ENCODE peak calls at places on chromosomes 3 and 15, in six cellular contexts. C is hypothalamus, H is sciatic nerve, O is mucosa of descending colon, R is NAMALWA, X is Daoy. G is an unnamed sample.

GRCh38 chr15:52733078-52733477 is 53.9 kb upstream of the ATOSA start:
- DNase-seq in O (no peak), X (no peak), R (no peak), H (no peak), C (no peak), G (peak; percentile 52)

GRCh38 chr3:195001961-195002861 is 268.7 kb downstream of the XXYLT1 start:
- DNase-seq in C (no peak), R (peak; percentile 54), X (peak; percentile 81), H (peak; percentile 67), O (peak; percentile 69), G (peak; percentile 70)

GRCh38 chr3:188259611-188260010 is 105.7 kb downstream of the LPP start:
- DNase-seq in X (no peak), R (no peak), O (no peak), C (no peak), H (no peak), G (no peak)

GRCh38 chr3:14513566-14514322 is 26.4 kb downstream of the GRIP2 start:
- DNase-seq in X (no peak), R (no peak), C (no peak), H (peak; percentile 42), O (no peak), G (no peak)

GRCh38 chr3:59271971-59272370 is 222.1 kb upstream of the CFAP20DC start:
- DNase-seq in C (no peak), O (no peak), H (no peak), R (no peak), X (no peak), G (no peak)

GRCh38 chr3:142180761-142181362 is 31.5 kb upstream of the TFDP2 start:
- DNase-seq in C (peak; percentile 2), H (no peak), X (peak; percentile 14), O (peak; percentile 43), R (peak; percentile 64), G (peak; percentile 30)

GRCh38 chr3:175258763-175259162 is 399.6 kb downstream of the NAALADL2 start:
- DNase-seq in R (no peak), C (no peak), H (no peak), X (peak; percentile 88), O (no peak), G (no peak)

GRCh38 chr3:24591661-24592555 is 97.3 kb upstream of the THRB start:
- DNase-seq in O (peak; percentile 32), X (peak; percentile 52), C (no peak), H (no peak), R (no peak), G (no peak)

GRCh38 chr3:156416846-156417581 is 137.9 kb downstream of the SSR3 start:
- DNase-seq in H (no peak), C (no peak), X (no peak), O (no peak), R (no peak), G (no peak)

GRCh38 chr3:195247086-195247862 is 23.7 kb downstream of the XXYLT1 start:
- DNase-seq in C (no peak), X (no peak), O (no peak), R (no peak), H (no peak), G (no peak)

GRCh38 chr15:41022487-41023090 is 69.3 kb downstream of the CHAC1 start:
- DNase-seq in H (no peak), O (peak; percentile 55), C (no peak), X (peak; percentile 8), R (peak; percentile 75), G (peak; percentile 60)

GRCh38 chr3:69096299-69096698 is 11.6 kb downstream of the ARL6IP5 start:
- DNase-seq in O (no peak), C (no peak), R (no peak), H (no peak), X (no peak), G (no peak)

G was measured in MV-4-11.